ENCODE peak calls at places on chromosome 11, in ten cellular contexts. F, J, R, S, E, Y, W, V, X and M are unnamed samples.
A peak's percentile ranks its signal among the peaks of the same experiment; 100 is the strongest.

GRCh38 chr11:43866520-43866919 is 14.1 kb upstream of the ALKBH3 start:
- DNase-seq in F (no peak), J (no peak), R (no peak), S (no peak), E (no peak), Y (no peak), W (no peak), V (no peak), X (peak; percentile 29), M (no peak)

GRCh38 chr11:74195828-74196227 is 24.7 kb downstream of the PPME1 start:
- DNase-seq in F (no peak), J (no peak), R (peak; percentile 28), S (no peak), E (no peak), Y (no peak), W (no peak), V (no peak), X (no peak), M (no peak)

GRCh38 chr11:5204787-5205186 is 4.3 kb upstream of the OR51V1 start:
- DNase-seq in F (no peak), J (no peak), R (peak; percentile 59), S (peak; percentile 87), E (peak; percentile 48), Y (no peak), W (no peak), V (no peak), X (peak; percentile 81), M (peak; percentile 58)

GRCh38 chr11:113349528-113349927 is 35.1 kb downstream of the TTC12 start:
- DNase-seq in F (no peak), J (no peak), R (no peak), S (no peak), E (no peak), Y (no peak), W (no peak), V (no peak), X (no peak), M (no peak)

GRCh38 chr11:70713988-70714665 is 315.8 kb downstream of the CTTN start:
- DNase-seq in F (no peak), J (no peak), R (no peak), S (peak; percentile 97), E (no peak), Y (no peak), W (no peak), V (no peak), X (no peak), M (no peak)

GRCh38 chr11:117457031-117457785 is 129.6 kb downstream of the CEP164 start:
- DNase-seq in F (peak; percentile 60), J (no peak), R (no peak), S (no peak), E (no peak), Y (no peak), W (no peak), V (peak; percentile 65), X (no peak), M (no peak)

GRCh38 chr11:61338783-61339489 is 5.9 kb downstream of the TKFC start:
- DNase-seq in F (no peak), J (no peak), R (no peak), S (no peak), E (no peak), Y (no peak), W (no peak), V (no peak), X (no peak), M (no peak)

GRCh38 chr11:97850726-97851125 is 1170.0 kb upstream of the CNTN5 start:
- DNase-seq in F (no peak), J (no peak), R (no peak), S (no peak), E (no peak), Y (no peak), W (no peak), V (no peak), X (no peak), M (no peak)

GRCh38 chr11:65788801-65789200 is 1.9 kb downstream of the OVOL1 start:
- DNase-seq in F (no peak), J (no peak), R (no peak), S (no peak), E (no peak), Y (no peak), W (no peak), V (no peak), X (no peak), M (no peak)

GRCh38 chr11:65786008-65786785 is 666 bp upstream of the OVOL1 start:
- DNase-seq in F (no peak), J (no peak), R (no peak), S (no peak), E (no peak), Y (no peak), W (no peak), V (no peak), X (no peak), M (no peak)

GRCh38 chr11:65785329-65786007 is 1.4 kb upstream of the OVOL1 start:
- DNase-seq in F (no peak), J (no peak), R (no peak), S (no peak), E (no peak), Y (no peak), W (no peak), V (no peak), X (no peak), M (no peak)

GRCh38 chr11:65787649-65788622 is 1.1 kb downstream of the OVOL1 start:
- DNase-seq in F (no peak), J (no peak), R (no peak), S (peak; percentile 66), E (no peak), Y (no peak), W (no peak), V (no peak), X (no peak), M (no peak)

GRCh38 chr11:65786786-65787636 is at the start of gene OVOL1:
- DNase-seq in F (peak; percentile 85), J (no peak), R (peak; percentile 93), S (peak; percentile 67), E (no peak), Y (no peak), W (no peak), V (no peak), X (no peak), M (no peak)
- H3K4me3 ChIP-seq in F (peak within 1 kb of the TSS; percentile 55), J (no peak within 1 kb of the TSS), R (peak within 1 kb of the TSS; percentile 92), S (no peak within 1 kb of the TSS), E (no peak within 1 kb of the TSS), Y (peak within 1 kb of the TSS; percentile 44), W (peak within 1 kb of the TSS; percentile 47), V (peak within 1 kb of the TSS; percentile 5), X (no peak within 1 kb of the TSS), M (no peak within 1 kb of the TSS)

GRCh38 chr11:72719551-72719950 is 32.7 kb downstream of the ARAP1 start:
- DNase-seq in F (no peak), J (no peak), R (no peak), S (no peak), E (peak; percentile 30), Y (no peak), W (no peak), V (no peak), X (no peak), M (no peak)
- H3K4me3 ChIP-seq in F (peak overlapping the region; percentile 58), J (peak overlapping the region; percentile 14), R (no peak overlapping the region), S (no peak overlapping the region), E (peak overlapping the region; percentile 89), Y (no peak overlapping the region), W (peak overlapping the region; percentile 76), V (peak overlapping the region; percentile 77), X (peak overlapping the region; percentile 61), M (no peak overlapping the region)

GRCh38 chr11:46343520-46343919 is 3.7 kb upstream of the DGKZ start:
- DNase-seq in F (no peak), J (no peak), R (no peak), S (peak; percentile 67), E (no peak), Y (no peak), W (no peak), V (no peak), X (no peak), M (no peak)

GRCh38 chr11:46347637-46348311 is 511 bp downstream of the DGKZ start:
- DNase-seq in F (no peak), J (no peak), R (no peak), S (no peak), E (no peak), Y (peak; percentile 37), W (peak; percentile 54), V (no peak), X (no peak), M (no peak)

GRCh38 chr11:46345131-46345597 is 2.1 kb upstream of the DGKZ start:
- DNase-seq in F (no peak), J (peak; percentile 77), R (no peak), S (peak; percentile 78), E (peak; percentile 76), Y (no peak), W (no peak), V (peak; percentile 67), X (no peak), M (no peak)

GRCh38 chr11:46346886-46347636 is at the start of gene DGKZ:
- DNase-seq in F (peak; percentile 86), J (peak; percentile 79), R (peak; percentile 87), S (peak; percentile 84), E (peak; percentile 93), Y (peak; percentile 82), W (peak; percentile 87), V (peak; percentile 90), X (peak; percentile 81), M (no peak)

GRCh38 chr11:46345881-46346484 is 1.3 kb upstream of the DGKZ start:
- DNase-seq in F (no peak), J (no peak), R (no peak), S (no peak), E (peak; percentile 49), Y (no peak), W (no peak), V (no peak), X (no peak), M (no peak)
- H3K4me3 ChIP-seq in F (peak overlapping the region; percentile 32), J (peak overlapping the region; percentile 38), R (no peak overlapping the region), S (no peak overlapping the region), E (peak overlapping the region; percentile 75), Y (peak overlapping the region; percentile 54), W (peak overlapping the region; percentile 59), V (peak overlapping the region; percentile 82), X (no peak overlapping the region), M (no peak overlapping the region)

GRCh38 chr11:67261942-67262681 is 4.2 kb upstream of the GRK2 start:
- DNase-seq in F (no peak), J (no peak), R (no peak), S (peak; percentile 54), E (no peak), Y (no peak), W (no peak), V (no peak), X (no peak), M (no peak)
- H3K4me3 ChIP-seq in F (no peak overlapping the region), J (no peak overlapping the region), R (no peak overlapping the region), S (no peak overlapping the region), E (no peak overlapping the region), Y (no peak overlapping the region), W (peak overlapping the region; percentile 55), V (no peak overlapping the region), X (no peak overlapping the region), M (no peak overlapping the region)

GRCh38 chr11:2791139-2791520 is 91.3 kb upstream of the KCNQ1OT1 start:
- DNase-seq in F (no peak), J (no peak), R (no peak), S (no peak), E (no peak), Y (peak; percentile 7), W (peak; percentile 8), V (no peak), X (no peak), M (no peak)
- H3K4me3 ChIP-seq in F (peak overlapping the region; percentile 55), J (peak overlapping the region; percentile 46), R (no peak overlapping the region), S (no peak overlapping the region), E (no peak overlapping the region), Y (peak overlapping the region; percentile 47), W (peak overlapping the region; percentile 60), V (no peak overlapping the region), X (no peak overlapping the region), M (no peak overlapping the region)

GRCh38 chr11:78189851-78190250 is 1.1 kb downstream of the USP35 start:
- DNase-seq in F (no peak), J (no peak), R (no peak), S (no peak), E (peak; percentile 21), Y (no peak), W (no peak), V (no peak), X (no peak), M (no peak)
- H3K4me3 ChIP-seq in F (peak overlapping the region; percentile 87), J (peak overlapping the region; percentile 77), R (peak overlapping the region; percentile 97), S (no peak overlapping the region), E (peak overlapping the region; percentile 96), Y (peak overlapping the region; percentile 100), W (peak overlapping the region; percentile 98), V (peak overlapping the region; percentile 92), X (peak overlapping the region; percentile 91), M (peak overlapping the region; percentile 82)